ENCODE peak calls at places on chromosomes 3 and 15, in seven cellular contexts. G is suprapubic skin, N is A549, T is IMR-90, U is transverse colon, J is heart left ventricle, S is HCT116. D is an unnamed sample.

GRCh38 chr3:10283638-10284037 is 9.1 kb downstream of the GHRL start:
- DNase-seq in S (no peak), T (no peak), N (no peak), U (no peak), G (no peak), J (no peak), D (no peak)

GRCh38 chr3:67593761-67594234 is 60.6 kb downstream of the SUCLG2 start:
- DNase-seq in G (no peak), T (peak), S (no peak), U (no peak), N (peak), J (no peak), D (no peak)

GRCh38 chr3:67655364-67656121 is 1.1 kb upstream of the SUCLG2 start:
- DNase-seq in S (no peak), J (no peak), G (no peak), U (peak), N (no peak), T (no peak), D (peak)

GRCh38 chr3:116057403-116058006 is 387.8 kb downstream of the LSAMP start:
- DNase-seq in T (no peak), S (no peak), U (no peak), J (no peak), G (no peak), N (no peak), D (no peak)

GRCh38 chr3:15330031-15330596 is 2.3 kb downstream of the SH3BP5 start:
- DNase-seq in J (peak), T (peak), U (peak), G (peak), N (no peak), S (no peak), D (peak)

GRCh38 chr15:76401285-76401684 is 64.7 kb downstream of the ISL2 start:
- DNase-seq in J (no peak), T (peak), G (no peak), S (no peak), N (no peak), U (no peak), D (no peak)

GRCh38 chr15:41629436-41629835 is 30.8 kb upstream of the MGA start:
- DNase-seq in U (no peak), S (no peak), G (no peak), T (no peak), J (no peak), N (no peak), D (no peak)

GRCh38 chr15:76866716-76867321 is 38.3 kb downstream of the SCAPER start:
- DNase-seq in G (no peak), S (peak), J (no peak), N (peak), T (peak), U (no peak), D (no peak)

GRCh38 chr15:80251505-80252280 is at the start of gene CTXND1:
- DNase-seq in U (no peak), T (no peak), N (no peak), S (no peak), G (no peak), J (no peak), D (no peak)

GRCh38 chr15:57551717-57552677 is 39.7 kb upstream of the MYZAP start:
- DNase-seq in T (peak), U (no peak), J (no peak), N (peak), S (peak), G (no peak), D (no peak)

GRCh38 chr3:43616034-43616433 is 5.8 kb downstream of the ANO10 start:
- DNase-seq in G (no peak), T (no peak), U (no peak), J (no peak), N (no peak), S (no peak), D (no peak)

GRCh38 chr15:25807063-25807462 is 56.1 kb downstream of the ATP10A start:
- DNase-seq in G (no peak), U (no peak), S (no peak), J (no peak), N (no peak), T (no peak), D (no peak)

GRCh38 chr3:122025296-122025695 is 3.2 kb upstream of the ILDR1 start:
- DNase-seq in U (no peak), S (no peak), N (no peak), T (no peak), J (no peak), G (no peak), D (no peak)

GRCh38 chr3:149883134-149883533 is 70.1 kb downstream of the RNF13 start:
- DNase-seq in G (no peak), N (no peak), S (no peak), T (no peak), J (no peak), U (no peak), D (no peak)

GRCh38 chr3:171165499-171165921 is 139.0 kb upstream of the SLC2A2 start:
- DNase-seq in N (no peak), G (no peak), T (no peak), S (no peak), U (no peak), J (no peak), D (no peak)

GRCh38 chr3:196513697-196514349 is 1.3 kb downstream of the SMCO1 start:
- DNase-seq in S (no peak), T (peak), J (no peak), N (no peak), U (no peak), G (no peak), D (no peak)

GRCh38 chr3:24460974-24461373 is 33.7 kb downstream of the THRB start:
- DNase-seq in G (no peak), S (no peak), J (no peak), N (no peak), U (no peak), T (no peak), D (no peak)

GRCh38 chr3:57026918-57027317 is 33.5 kb upstream of the SPATA12 start:
- DNase-seq in T (peak), U (no peak), J (no peak), G (no peak), S (no peak), N (no peak), D (no peak)

GRCh38 chr15:88998980-88999713 is 86.0 kb upstream of the MFGE8 start:
- DNase-seq in U (no peak), J (no peak), N (no peak), S (no peak), T (no peak), G (peak), D (no peak)

GRCh38 chr3:1326546-1326945 is 233.7 kb downstream of the CNTN6 start:
- DNase-seq in S (no peak), J (no peak), T (no peak), G (no peak), N (no peak), U (no peak), D (no peak)

GRCh38 chr3:61704807-61705206 is 143.4 kb downstream of the PTPRG start:
- DNase-seq in J (no peak), U (no peak), G (no peak), T (no peak), N (no peak), S (no peak), D (no peak)

GRCh38 chr15:75431250-75431649 is 20.2 kb downstream of the SIN3A start:
- DNase-seq in G (no peak), U (no peak), N (no peak), J (no peak), S (no peak), T (peak), D (no peak)

GRCh38 chr3:4493931-4494806 is 1.0 kb downstream of the ITPR1 start:
- DNase-seq in T (peak), N (no peak), U (peak), J (peak), S (no peak), G (no peak), D (no peak)

GRCh38 chr3:133038089-133038730 is at the start of gene TMEM108:
- DNase-seq in S (no peak), T (peak), U (peak), N (peak), G (peak), J (peak), D (peak)

GRCh38 chr3:53068176-53068575 is 22.3 kb upstream of the SFMBT1 start:
- DNase-seq in S (no peak), G (no peak), T (no peak), N (no peak), U (no peak), J (no peak), D (no peak)

GRCh38 chr15:60660290-60661051 is 181.5 kb upstream of the ICE2 start:
- DNase-seq in S (no peak), U (no peak), N (no peak), J (no peak), T (peak), G (no peak), D (peak)

GRCh38 chr3:140845878-140846277 is 95.8 kb upstream of the SLC25A36 start:
- DNase-seq in S (no peak), J (no peak), N (no peak), U (no peak), T (no peak), G (no peak), D (no peak)

GRCh38 chr15:71811752-71812735 is 1.7 kb downstream of the NR2E3 start:
- DNase-seq in G (no peak), J (no peak), U (no peak), N (no peak), S (no peak), T (no peak), D (no peak)

GRCh38 chr3:69612791-69613190 is 126.5 kb upstream of the MITF start:
- DNase-seq in T (no peak), S (no peak), G (no peak), N (no peak), J (no peak), U (no peak), D (no peak)

GRCh38 chr15:91183630-91184029 is 83.6 kb downstream of the SV2B start:
- DNase-seq in U (no peak), J (no peak), S (no peak), G (no peak), N (no peak), T (no peak), D (no peak)

GRCh38 chr15:65653341-65653740 is 31.6 kb downstream of the SLC24A1 start:
- DNase-seq in N (no peak), U (no peak), S (no peak), T (peak), G (no peak), J (no peak), D (no peak)

GRCh38 chr15:65655026-65655425 is 33.3 kb downstream of the SLC24A1 start:
- DNase-seq in G (no peak), J (no peak), U (no peak), N (no peak), T (peak), S (no peak), D (no peak)

GRCh38 chr15:65651831-65652749 is 30.4 kb downstream of the SLC24A1 start:
- DNase-seq in J (no peak), T (no peak), U (no peak), N (no peak), G (no peak), S (no peak), D (no peak)

GRCh38 chr15:65653781-65654521 is 32.2 kb downstream of the SLC24A1 start:
- DNase-seq in N (no peak), U (no peak), T (peak), S (no peak), G (no peak), J (no peak), D (no peak)

DNA sequence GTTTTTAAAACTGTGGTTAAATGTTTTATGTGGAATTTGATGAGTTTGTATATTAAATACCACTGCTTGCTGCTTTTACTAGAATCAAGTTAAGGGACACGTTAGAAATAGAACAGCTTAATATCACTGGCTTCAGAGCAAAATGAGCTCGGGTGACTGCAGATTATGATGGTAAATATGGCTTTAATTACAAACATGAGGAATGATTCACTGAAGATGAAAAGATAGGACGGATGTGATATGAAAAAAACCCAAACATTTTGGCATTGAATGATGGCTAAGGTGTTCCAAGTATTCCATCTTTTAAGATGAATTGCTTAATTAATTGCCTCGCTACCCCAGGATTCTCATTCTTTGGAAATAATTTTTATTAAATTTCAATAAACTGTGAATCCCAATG is 33.7 kb downstream of the SLC24A1 start:
- DNase-seq in U (no peak), G (no peak), S (no peak), N (no peak), T (no peak), J (no peak), D (no peak)
- H3K27ac ChIP-seq in U (no peak), G (no peak), S (no peak), N (no peak), T (no peak), J (no peak), D (no peak)

GRCh38 chr3:157066335-157067071 is 93.4 kb downstream of the CCNL1 start:
- DNase-seq in U (no peak), G (no peak), T (peak), S (no peak), N (no peak), J (no peak), D (peak)
- H3K4me3 ChIP-seq in U (no peak), G (no peak), T (no peak), S (no peak), N (no peak), J (no peak), D (no peak)

DNA sequence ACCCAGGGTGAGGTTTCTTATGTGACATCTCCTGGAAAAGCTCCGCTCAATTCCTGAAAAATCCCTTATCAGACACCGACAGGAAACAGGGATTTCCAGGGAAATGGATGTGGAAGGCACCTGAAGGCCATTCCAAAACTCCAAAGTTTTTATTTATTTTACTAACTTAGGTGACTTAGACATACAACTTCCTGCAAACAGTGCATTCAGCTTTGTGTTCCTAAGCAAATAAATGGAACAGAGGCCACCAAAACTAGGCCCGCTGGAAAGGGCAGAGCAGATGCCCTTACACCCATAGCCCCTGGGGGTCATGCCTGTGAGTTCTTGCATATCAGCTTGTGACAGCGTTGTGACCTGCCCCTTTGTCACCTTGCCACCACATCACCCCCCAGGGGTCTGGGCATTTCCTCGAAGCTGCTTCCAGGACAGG is 239.4 kb downstream of the XXYLT1 start:
- DNase-seq in U (no peak), S (no peak), J (no peak), N (no peak), G (no peak), T (no peak), D (no peak)
- TF ChIP-seq POLR2A in U (no peak), S (no peak), J (no peak), N (no peak), G (no peak), T (no peak), D (no peak)

GRCh38 chr3:27146786-27147185 is 222.4 kb downstream of the NEK10 start:
- DNase-seq in N (no peak), J (no peak), U (no peak), T (no peak), G (no peak), S (no peak), D (no peak)
- H3K27ac ChIP-seq in N (no peak), J (no peak), U (no peak), T (no peak), G (no peak), S (no peak), D (no peak)